ENCODE peak calls at places on chromosomes 16 and 17, in four cellular contexts. L, N, T and O are unnamed samples.

GRCh38 chr16:86828202-86828601 is 249.9 kb downstream of the FOXL1 start:
- DNase-seq in L (no peak), N (no peak), T (peak; percentile 29), O (no peak)

GRCh38 chr17:47844814-47845453 is 3.9 kb upstream of the SCRN2 start:
- DNase-seq in L (no peak), N (no peak), T (no peak), O (no peak)

GRCh38 chr17:80827646-80828643 is 163.7 kb upstream of the CHMP6 start:
- DNase-seq in L (no peak), N (peak; percentile 52), T (no peak), O (no peak)

GRCh38 chr17:82020874-82021727 is 1.6 kb downstream of the CENPX start:
- DNase-seq in L (no peak), N (peak; percentile 90), T (peak; percentile 84), O (no peak)

GRCh38 chr16:1317479-1318267 is 8.2 kb downstream of the UBE2I start:
- DNase-seq in L (no peak), N (no peak), T (no peak), O (no peak)

GRCh38 chr17:28878981-28879380 is 18.6 kb downstream of the FLOT2 start:
- DNase-seq in L (no peak), N (no peak), T (no peak), O (no peak)

GRCh38 chr17:18377437-18378204 is at the start of gene EVPLL:
- DNase-seq in L (no peak), N (peak; percentile 94), T (no peak), O (no peak)

GRCh38 chr16:26019406-26019805 is 327.6 kb downstream of the HS3ST4 start:
- DNase-seq in L (no peak), N (no peak), T (no peak), O (no peak)

GRCh38 chr17:40122944-40123810 is 1.4 kb downstream of the MSL1 start:
- DNase-seq in L (peak; percentile 5), N (peak; percentile 66), T (no peak), O (peak; percentile 31)

GRCh38 chr17:63955791-63956190 is 16.9 kb downstream of the SCN4A start:
- DNase-seq in L (no peak), N (no peak), T (no peak), O (no peak)

GRCh38 chr17:41284546-41284945 is 9.0 kb downstream of the KRTAP9-7 start:
- DNase-seq in L (no peak), N (no peak), T (no peak), O (no peak)

GRCh38 chr16:15749985-15750384 is 99.9 kb downstream of the NDE1 start:
- DNase-seq in L (no peak), N (no peak), T (no peak), O (no peak)

GRCh38 chr16:30051518-30051917 is 14.0 kb upstream of the ALDOA start:
- DNase-seq in L (no peak), N (no peak), T (no peak), O (no peak)

GRCh38 chr17:28968269-28968913 is 17.1 kb upstream of the PHF12 start:
- DNase-seq in L (no peak), N (no peak), T (no peak), O (no peak)